ENCODE peak calls at places on chromosome 6, in five cellular contexts. K is right atrium auricular region, E is cardiac muscle cell, B is aorta, D is bronchial epithelial cell. Q is an unnamed sample. For H3K27me3, the result is how much of the 10 kb centered on the place peaks cover.

GRCh38 chr6:89986650-89987074 is 92.4 kb downstream of the GJA10 start:
- DNase-seq in K (no peak), E (no peak), B (no peak), D (peak), Q (no peak)

GRCh38 chr6:158629376-158630221 is 14.9 kb downstream of the DYNLT1 start:
- DNase-seq in K (peak), E (peak), B (no peak), D (no peak), Q (no peak)

GRCh38 chr6:487956-488355 is 96.4 kb downstream of the IRF4 start:
- DNase-seq in K (no peak), E (no peak), B (no peak), D (no peak), Q (no peak)

GRCh38 chr6:105537981-105538578 is 135.2 kb upstream of the PREP start:
- DNase-seq in K (no peak), E (no peak), B (no peak), D (peak), Q (no peak)

GRCh38 chr6:47230579-47230978 is 79.1 kb downstream of the TNFRSF21 start:
- DNase-seq in K (no peak), E (no peak), B (no peak), D (no peak), Q (no peak)

GRCh38 chr6:108968746-108969316 is 120.6 kb downstream of the ARMC2 start:
- DNase-seq in K (no peak), E (no peak), B (no peak), D (no peak), Q (no peak)

GRCh38 chr6:14754636-14755513 is 491.0 kb upstream of the JARID2 start:
- DNase-seq in K (no peak), E (no peak), B (no peak), D (no peak), Q (no peak)

GRCh38 chr6:19444041-19444440 is 393.1 kb upstream of the ID4 start:
- DNase-seq in K (no peak), E (no peak), B (no peak), D (no peak), Q (no peak)

GRCh38 chr6:129744201-129744879 is 34.4 kb upstream of the ARHGAP18 start:
- DNase-seq in K (no peak), E (no peak), B (no peak), D (peak), Q (no peak)

GRCh38 chr6:158799051-158799792 is 19.9 kb downstream of the EZR start:
- DNase-seq in K (no peak), E (no peak), B (no peak), D (peak), Q (no peak)

DNA sequence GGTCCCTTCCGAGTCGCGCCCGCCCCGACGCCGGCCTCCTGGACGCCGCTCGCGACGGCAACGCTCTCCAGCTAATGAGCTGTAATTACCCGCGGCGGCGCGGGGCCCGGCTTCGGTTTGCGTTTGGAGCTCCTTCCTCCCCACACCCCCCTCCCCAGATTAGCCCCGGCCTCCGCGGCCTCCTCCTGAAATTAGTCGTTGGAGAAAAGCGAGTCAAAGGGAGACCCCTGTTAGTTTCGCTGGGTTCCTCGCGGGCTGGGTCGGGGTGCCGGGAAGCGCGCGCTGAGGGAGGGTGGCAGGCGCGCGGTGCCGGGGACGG is 4.7 kb downstream of the FOXC1 start:
- DNase-seq in K (no peak), E (no peak), B (peak), D (no peak), Q (no peak)
- H3K27me3 ChIP-seq in K (under half), E (half or more), B (under half), D (under half), Q (under half)

DNA sequence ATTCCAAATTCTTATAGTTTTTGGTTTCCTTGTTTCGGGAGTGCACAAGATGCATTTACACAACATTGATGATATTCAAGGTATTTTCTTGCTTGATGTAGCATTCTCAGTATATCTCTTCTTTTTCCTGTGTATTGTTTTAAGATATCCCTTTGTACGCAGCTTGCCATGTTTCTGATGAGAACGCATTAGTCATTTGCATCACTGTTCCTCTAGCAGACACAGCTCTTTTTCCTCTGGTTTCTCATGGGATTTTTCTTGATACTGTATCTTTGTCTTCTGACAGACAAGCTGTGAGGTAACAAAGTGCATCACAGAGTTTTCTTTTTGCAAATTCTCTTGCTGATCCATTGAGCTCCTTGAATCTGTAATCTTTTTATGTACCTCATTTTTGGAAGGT is 146.4 kb downstream of the SLC22A3 start:
- DNase-seq in K (no peak), E (no peak), B (no peak), D (no peak), Q (no peak)
- H3K27me3 ChIP-seq in K (under half), E (under half), B (under half), D (under half), Q (under half)

DNA sequence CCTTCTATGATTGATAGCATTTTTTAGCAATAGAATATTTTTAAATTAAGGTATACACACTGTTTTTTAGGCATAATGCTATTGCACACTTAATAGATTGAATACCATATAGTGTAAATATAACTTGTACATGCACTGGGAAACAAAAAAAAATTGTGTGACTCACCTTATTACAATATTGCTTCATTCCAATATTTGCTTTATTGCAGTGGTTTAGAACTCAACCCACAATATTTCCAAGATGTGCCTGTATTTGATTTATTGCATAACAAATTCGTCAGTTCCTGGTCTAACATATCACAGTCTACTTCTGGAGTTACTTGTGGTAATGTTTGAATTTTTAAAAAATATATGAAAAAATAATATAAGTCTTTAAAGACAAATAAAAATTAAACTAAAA is 41.9 kb upstream of the DEFB112 start:
- DNase-seq in K (no peak), E (no peak), B (no peak), D (peak), Q (no peak)
- H3K27me3 ChIP-seq in K (under half), E (under half), B (under half), D (under half), Q (under half)

GRCh38 chr6:28791002-28791383 is 132.8 kb downstream of the TRIM27 start:
- DNase-seq in K (no peak), E (no peak), B (no peak), D (no peak), Q (no peak)

GRCh38 chr6:28789553-28790083 is 134.2 kb downstream of the TRIM27 start:
- DNase-seq in K (peak), E (peak), B (no peak), D (peak), Q (peak)

GRCh38 chr6:28794175-28795002 is 129.4 kb downstream of the TRIM27 start:
- DNase-seq in K (no peak), E (peak), B (no peak), D (peak), Q (peak)
- H3K27me3 ChIP-seq in K (under half), E (half or more), B (under half), D (under half), Q (under half)

DNA sequence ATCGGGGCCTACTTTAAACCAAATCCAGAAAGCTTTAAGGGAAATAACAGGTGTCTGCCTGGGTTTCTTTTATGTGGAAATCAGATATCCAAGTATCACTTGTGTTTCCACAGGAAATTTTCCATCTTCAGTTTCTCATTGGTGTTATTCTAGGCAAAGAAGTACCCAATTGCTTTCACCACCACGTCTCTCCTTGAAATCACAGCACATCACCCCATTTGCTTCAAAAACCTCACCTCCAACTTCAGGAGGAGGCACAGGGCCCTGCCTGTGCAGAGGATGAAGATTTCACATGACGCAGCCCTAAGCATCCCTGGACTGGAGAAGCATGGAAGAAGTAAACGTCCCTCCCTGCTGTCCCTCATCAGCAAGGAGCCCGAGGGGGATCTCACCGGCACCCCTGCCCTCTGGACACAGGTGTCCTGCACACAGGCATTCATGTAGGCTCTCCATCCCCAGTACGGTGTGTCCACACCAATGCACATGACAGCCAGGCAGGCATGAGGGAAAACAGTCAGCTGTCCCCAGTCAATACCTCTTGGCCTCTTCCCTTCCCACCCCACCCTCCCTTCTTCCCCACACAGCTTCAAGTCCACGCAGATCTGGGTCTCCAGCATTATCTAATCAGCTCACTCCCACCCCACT is 182.2 kb downstream of the TBXT start:
- DNase-seq in K (no peak), E (no peak), B (no peak), D (no peak), Q (no peak)
- H3K27me3 ChIP-seq in K (under half), E (half or more), B (under half), D (under half), Q (under half)

GRCh38 chr6:41531591-41532582 is 14.3 kb upstream of the FOXP4 start:
- DNase-seq in K (no peak), E (no peak), B (no peak), D (no peak), Q (peak)
- H3K27me3 ChIP-seq in K (under half), E (under half), B (under half), D (under half), Q (under half)

Q was measured in K562.